ENCODE peak calls at places on chromosomes 2 and 18, in five cellular contexts. Z is coronary artery; U is cardiac fibroblast; M is cardiac muscle cell; I is CD8-positive, alpha-beta T cell. A is an unnamed sample.

GRCh38 chr2:203804766-203805484 is 62.6 kb upstream of the CTLA4 start:
- DNase-seq in Z (no peak), U (peak), M (no peak), I (no peak), A (no peak)

GRCh38 chr2:120314656-120315366 is 31.1 kb upstream of the INHBB start:
- DNase-seq in Z (peak), U (no peak), M (no peak), I (peak), A (no peak)

GRCh38 chr2:157182204-157182709 is 75.2 kb upstream of the GALNT5 start:
- DNase-seq in Z (no peak), U (no peak), M (no peak), I (no peak), A (no peak)

GRCh38 chr2:1784986-1785617 is 40.8 kb upstream of the PXDN start:
- DNase-seq in Z (peak), U (no peak), M (no peak), I (no peak), A (no peak)

GRCh38 chr2:69926849-69927515 is 12.1 kb downstream of the MXD1 start:
- DNase-seq in Z (no peak), U (peak), M (no peak), I (no peak), A (no peak)

GRCh38 chr2:23454501-23455120 is 69.6 kb downstream of the KLHL29 start:
- DNase-seq in Z (peak), U (no peak), M (no peak), I (no peak), A (no peak)

GRCh38 chr18:10745232-10745631 is 219.4 kb downstream of the NAPG start:
- DNase-seq in Z (no peak), U (no peak), M (no peak), I (no peak), A (no peak)

GRCh38 chr2:186540971-186541370 is 48.9 kb upstream of the ITGAV start:
- DNase-seq in Z (no peak), U (no peak), M (no peak), I (no peak), A (no peak)

GRCh38 chr2:234678721-234679120 is 181.8 kb upstream of the ARL4C start:
- DNase-seq in Z (no peak), U (peak), M (no peak), I (no peak), A (no peak)

GRCh38 chr2:68287580-68288441 is 31.9 kb downstream of the CNRIP1 start:
- DNase-seq in Z (no peak), U (peak), M (peak), I (no peak), A (no peak)

GRCh38 chr2:28274911-28275685 is 117.6 kb upstream of the FOSL2 start:
- DNase-seq in Z (no peak), U (peak), M (no peak), I (no peak), A (peak)

GRCh38 chr2:149290662-149291061 is 39.7 kb upstream of the LYPD6 start:
- DNase-seq in Z (no peak), U (no peak), M (peak), I (no peak), A (no peak)

GRCh38 chr2:194618432-194618831 is 1038.6 kb upstream of the SLC39A10 start:
- DNase-seq in Z (no peak), U (no peak), M (no peak), I (no peak), A (no peak)

GRCh38 chr2:204705243-204705971 is 160.1 kb downstream of the PARD3B start:
- DNase-seq in Z (no peak), U (peak), M (peak), I (no peak), A (no peak)

GRCh38 chr2:225462945-225463344 is 63.4 kb downstream of the NYAP2 start:
- DNase-seq in Z (no peak), U (no peak), M (no peak), I (no peak), A (no peak)

GRCh38 chr2:71605173-71605641 is 151.8 kb downstream of the DYSF start:
- DNase-seq in Z (no peak), U (peak), M (no peak), I (no peak), A (no peak)

GRCh38 chr2:186862869-186863709 is 14.1 kb upstream of the ZSWIM2 start:
- DNase-seq in Z (no peak), U (peak), M (peak), I (no peak), A (peak)

GRCh38 chr2:215843579-215843978 is 169.8 kb downstream of the MREG start:
- DNase-seq in Z (peak), U (peak), M (no peak), I (no peak), A (no peak)

GRCh38 chr2:124908411-124908810 is 883.3 kb downstream of the CNTNAP5 start:
- DNase-seq in Z (no peak), U (peak), M (no peak), I (no peak), A (no peak)

GRCh38 chr2:99436874-99437273 is 52.9 kb downstream of the REV1 start:
- DNase-seq in Z (no peak), U (no peak), M (no peak), I (no peak), A (no peak)

GRCh38 chr2:236169151-236169721 is 1.1 kb upstream of the GBX2 start:
- DNase-seq in Z (no peak), U (no peak), M (no peak), I (no peak), A (no peak)

GRCh38 chr2:218777276-218777990 is 4.5 kb upstream of the CYP27A1 start:
- DNase-seq in Z (no peak), U (no peak), M (no peak), I (no peak), A (no peak)

GRCh38 chr2:69767034-69767433 is 25.1 kb downstream of the ANXA4 start:
- DNase-seq in Z (no peak), U (peak), M (no peak), I (no peak), A (no peak)

GRCh38 chr2:11499081-11499743 is 33.3 kb upstream of the E2F6 start:
- DNase-seq in Z (no peak), U (no peak), M (peak), I (no peak), A (peak)

GRCh38 chr2:12436483-12436882 is 280.3 kb upstream of the TRIB2 start:
- DNase-seq in Z (no peak), U (no peak), M (no peak), I (no peak), A (no peak)

GRCh38 chr2:205700331-205701132 is 18.2 kb downstream of the NRP2 start:
- DNase-seq in Z (no peak), U (peak), M (no peak), I (no peak), A (peak)

GRCh38 chr2:137706786-137707613 is 257.3 kb upstream of the HNMT start:
- DNase-seq in Z (no peak), U (no peak), M (peak), I (no peak), A (no peak)

GRCh38 chr2:149924028-149924427 is 336.5 kb upstream of the MMADHC start:
- DNase-seq in Z (no peak), U (no peak), M (no peak), I (no peak), A (no peak)

GRCh38 chr18:635171-635570 is 22.3 kb upstream of the TYMS start:
- DNase-seq in Z (no peak), U (no peak), M (peak), I (no peak), A (no peak)

GRCh38 chr2:119218478-119219064 is 5.1 kb upstream of the STEAP3 start:
- DNase-seq in Z (no peak), U (peak), M (peak), I (no peak), A (peak)

GRCh38 chr2:215003001-215003400 is 135.4 kb downstream of the ABCA12 start:
- DNase-seq in Z (no peak), U (peak), M (no peak), I (no peak), A (peak)

GRCh38 chr2:163455815-163456214 is 280.0 kb downstream of the FIGN start:
- DNase-seq in Z (no peak), U (no peak), M (no peak), I (no peak), A (no peak)

GRCh38 chr2:196718796-196719564 is 79.5 kb downstream of the CCDC150 start:
- DNase-seq in Z (no peak), U (peak), M (peak), I (no peak), A (no peak)

GRCh38 chr2:55934337-55934736 is 10.8 kb upstream of the EFEMP1 start:
- DNase-seq in Z (no peak), U (no peak), M (no peak), I (no peak), A (peak)

GRCh38 chr2:176518823-176519222 is 249.6 kb downstream of the MTX2 start:
- DNase-seq in Z (no peak), U (peak), M (peak), I (no peak), A (no peak)

GRCh38 chr2:20525041-20526035 is 78.5 kb downstream of the RHOB start:
- DNase-seq in Z (no peak), U (peak), M (no peak), I (no peak), A (peak)

GRCh38 chr2:88919087-88919738 is 227.7 kb downstream of the RPIA start:
- DNase-seq in Z (no peak), U (peak), M (no peak), I (no peak), A (peak)

GRCh38 chr2:62200291-62200841 is 4.5 kb downstream of the B3GNT2 start:
- DNase-seq in Z (no peak), U (no peak), M (no peak), I (no peak), A (peak)

GRCh38 chr2:216574046-216574445 is 59.2 kb upstream of the IGFBP2 start:
- DNase-seq in Z (no peak), U (no peak), M (no peak), I (no peak), A (no peak)

GRCh38 chr18:63233334-63233733 is 86.2 kb downstream of the BCL2 start:
- DNase-seq in Z (no peak), U (no peak), M (no peak), I (no peak), A (no peak)

GRCh38 chr18:12314586-12315305 is 6.7 kb downstream of the TUBB6 start:
- DNase-seq in Z (no peak), U (no peak), M (no peak), I (no peak), A (no peak)
- H3K4me3 ChIP-seq in Z (peak), U (no peak), M (no peak), I (no peak), A (no peak)

GRCh38 chr2:37192551-37192950 is 3.7 kb upstream of the CEBPZOS start:
- DNase-seq in Z (no peak), U (no peak), M (no peak), I (no peak), A (no peak)
- TF ChIP-seq CTCF in Z (no peak), U (no peak), M (no peak), I (no peak), A (no peak)

GRCh38 chr2:108607706-108608301 is 73.5 kb downstream of the LIMS1 start:
- DNase-seq in Z (no peak), U (peak), M (peak), I (no peak), A (peak)
- H3K4me3 ChIP-seq in Z (no peak), U (no peak), M (no peak), I (no peak), A (no peak)

GRCh38 chr18:30271716-30272115 is 770.8 kb downstream of the DSC3 start:
- DNase-seq in Z (no peak), U (no peak), M (no peak), I (no peak), A (no peak)
- TF ChIP-seq CTCF in Z (no peak), U (no peak), M (no peak), I (no peak), A (no peak)

DNA sequence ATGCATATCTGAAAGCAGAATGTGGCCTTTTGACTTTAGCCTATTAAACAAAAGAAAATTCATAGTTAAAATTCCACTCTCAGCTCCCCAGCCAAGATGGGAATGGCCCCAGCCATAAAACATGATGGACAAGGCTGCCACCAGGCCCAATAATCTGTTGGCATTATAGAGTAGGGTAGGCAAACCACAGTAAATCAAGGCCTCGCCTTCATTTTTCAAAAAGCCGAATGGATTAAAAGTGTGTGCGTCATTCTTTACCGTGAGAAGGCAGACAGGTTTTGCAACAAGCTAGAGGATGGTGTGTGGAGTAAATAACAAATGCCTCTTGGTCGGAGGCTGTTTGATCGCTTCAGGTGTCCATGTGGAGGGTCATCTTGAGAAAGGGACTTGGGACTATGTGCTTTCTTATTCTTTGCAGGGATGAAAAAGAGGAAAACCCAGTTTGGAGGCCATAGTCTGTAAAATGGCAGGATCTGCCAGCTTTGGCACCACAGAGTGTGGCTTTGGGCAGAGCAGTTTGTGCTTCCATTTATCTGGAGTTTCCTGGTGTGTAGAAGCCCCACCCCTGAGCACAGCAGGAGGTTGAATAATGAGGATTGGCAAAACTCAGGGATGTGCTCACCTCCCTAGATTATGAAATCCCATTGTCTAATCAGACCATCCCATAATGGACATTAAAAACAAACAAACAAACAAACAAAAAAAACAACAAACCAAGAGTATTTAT is 57.1 kb upstream of the ITGB6 start:
- DNase-seq in Z (no peak), U (no peak), M (no peak), I (no peak), A (no peak)
- H3K4me3 ChIP-seq in Z (no peak), U (no peak), M (no peak), I (no peak), A (no peak)

DNA sequence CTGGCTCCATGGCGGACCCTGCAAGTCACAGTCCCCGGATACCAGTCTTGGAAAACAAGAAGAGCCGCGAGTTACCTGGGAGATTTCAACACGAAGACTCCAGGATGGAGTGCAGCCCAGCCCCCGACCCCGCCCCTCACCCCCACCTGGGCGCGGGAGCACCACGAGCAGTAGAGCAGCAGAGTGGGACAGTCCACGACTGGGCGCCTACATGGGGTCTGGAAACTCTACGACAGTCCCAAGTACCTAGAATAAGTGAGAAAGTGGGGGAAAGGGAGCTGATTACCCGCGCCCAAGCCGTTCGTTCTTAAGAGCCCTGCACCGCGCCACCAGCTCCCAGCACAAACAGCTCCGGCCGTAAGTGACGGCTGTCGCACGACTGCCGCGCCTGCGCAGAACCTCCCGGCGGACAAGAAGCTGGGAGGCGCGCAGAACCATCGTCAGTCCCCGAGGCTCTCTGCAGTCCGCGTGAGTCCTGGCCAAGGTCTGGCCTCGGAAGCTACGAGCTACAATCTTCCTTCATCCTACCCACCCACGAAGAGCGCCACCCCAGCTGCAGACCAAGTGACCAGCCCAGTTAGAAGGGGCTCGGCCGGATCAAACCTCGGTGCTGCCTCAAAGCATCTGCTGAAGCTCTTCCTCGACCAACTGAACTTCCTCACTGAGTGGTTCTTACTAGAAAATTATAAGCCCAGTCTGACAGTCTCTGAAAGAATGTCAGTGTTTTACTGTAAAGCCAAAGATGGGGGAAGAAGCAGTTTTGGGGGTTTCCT is at the start of gene DPY30:
- DNase-seq in Z (peak), U (peak), M (peak), I (peak), A (peak)
- TF ChIP-seq CTCF in Z (no peak), U (no peak), M (no peak), I (no peak), A (peak)

GRCh38 chr2:131394147-131394931 is 30.4 kb upstream of the RAB6D start:
- DNase-seq in Z (no peak), U (peak), M (peak), I (no peak), A (no peak)
- H3K4me3 ChIP-seq in Z (peak), U (no peak), M (no peak), I (no peak), A (no peak)

DNA sequence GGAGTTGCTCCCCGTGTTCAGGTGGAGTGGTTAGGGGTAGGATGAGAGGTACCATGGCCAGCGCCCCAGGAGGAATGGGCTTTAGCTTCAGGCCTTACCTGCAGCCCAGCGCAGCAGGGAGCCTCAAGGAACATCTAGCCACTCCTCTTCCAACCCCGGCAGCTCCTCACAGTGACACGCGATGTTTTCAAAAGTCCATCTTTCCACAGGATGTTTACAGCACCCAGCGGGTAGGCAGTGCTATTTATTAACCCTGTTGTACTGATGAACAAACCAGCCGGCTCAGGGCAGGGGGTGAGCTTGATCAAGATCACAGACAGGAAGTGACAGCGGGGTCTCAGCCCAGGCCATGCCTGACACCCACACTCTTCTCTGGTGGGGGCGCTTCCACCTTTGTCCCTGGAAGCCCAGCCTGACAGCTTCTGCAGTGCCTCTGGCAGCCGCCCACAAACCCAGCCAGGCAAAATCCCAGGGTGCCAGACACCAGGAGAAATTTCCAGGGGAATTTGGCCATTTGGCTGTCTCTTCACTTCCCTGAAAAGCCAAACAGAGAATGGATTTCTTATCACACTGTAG is 18.4 kb upstream of the PRLH start:
- DNase-seq in Z (no peak), U (no peak), M (peak), I (no peak), A (no peak)
- TF ChIP-seq CTCF in Z (no peak), U (no peak), M (no peak), I (no peak), A (no peak)

DNA sequence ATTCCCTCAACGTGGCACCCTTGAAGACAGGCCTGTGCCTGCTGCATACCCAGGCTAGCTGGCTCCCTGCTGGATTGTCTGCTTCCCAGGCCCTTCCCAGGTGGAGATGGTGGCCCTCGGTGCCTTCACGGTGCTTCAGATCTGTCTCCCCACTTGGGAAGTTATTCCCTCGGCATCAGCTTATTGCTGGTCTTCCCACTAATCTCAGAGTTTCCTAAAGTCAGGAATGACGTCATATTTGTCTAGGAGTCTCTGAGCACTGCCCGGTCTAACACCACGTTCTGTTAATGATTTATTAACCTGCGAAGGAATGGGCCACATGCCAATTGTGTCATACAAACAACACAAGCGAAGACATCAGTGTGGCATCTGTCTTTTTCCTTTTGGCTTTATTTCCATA is 269.8 kb upstream of the ID2 start:
- DNase-seq in Z (no peak), U (no peak), M (no peak), I (no peak), A (no peak)
- H3K4me3 ChIP-seq in Z (no peak), U (no peak), M (no peak), I (no peak), A (no peak)

DNA sequence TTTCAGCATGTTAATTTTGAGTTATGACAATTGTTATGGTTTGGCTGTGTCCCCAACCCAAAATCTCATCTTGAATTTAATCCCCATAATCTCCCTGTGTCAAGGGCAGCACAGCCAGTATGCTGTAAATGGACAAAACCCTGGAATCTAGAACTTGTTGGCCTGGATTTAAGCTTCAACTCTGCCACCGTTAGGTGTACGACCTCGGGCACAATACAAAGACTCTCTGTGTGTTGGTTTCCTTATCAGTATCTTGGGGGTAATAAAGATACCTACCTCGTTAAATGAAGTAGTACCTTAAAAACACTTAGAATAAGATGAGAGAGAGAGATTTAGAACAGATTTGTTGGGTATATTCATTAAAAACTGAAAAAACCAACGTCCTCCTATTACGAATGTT is 106.5 kb downstream of the CDH19 start:
- DNase-seq in Z (no peak), U (no peak), M (no peak), I (no peak), A (no peak)
- TF ChIP-seq CTCF in Z (no peak), U (no peak), M (no peak), I (no peak), A (no peak)

A was measured in GM12865.